ENCODE peak calls at places on chromosomes 13 and 19, in ten cellular contexts. One of them, this sample, is unnamed.

GRCh38 chr13:94178625-94179244 is 300.7 kb downstream of the DCT start:
- DNase-seq in fibroblast of the aortic adventitia: no peak
- DNase-seq in hypothalamus: no peak
- DNase-seq in OCI-LY7: no peak
- DNase-seq in anterior cingulate cortex: no peak
- DNase-seq in head of caudate nucleus: no peak
- DNase-seq in RCC 7860: no peak
- DNase-seq in HFF-Myc: no peak
- DNase-seq in T-helper 17 cell: no peak
- DNase-seq in activated CD8-positive, alpha-beta memory T cell treated with anti-CD3 and anti-CD28 coated beads, Interleukin-2, amount 50 U/mL, for 48 hours: no peak
- DNase-seq in this sample: no peak

GRCh38 chr13:114124921-114125320 is 7.5 kb downstream of the RASA3 start:
- DNase-seq in activated CD8-positive, alpha-beta memory T cell treated with anti-CD3 and anti-CD28 coated beads, Interleukin-2, amount 50 U/mL, for 48 hours: peak; percentile 78
- DNase-seq in T-helper 17 cell: no peak
- DNase-seq in RCC 7860: peak; percentile 53
- DNase-seq in head of caudate nucleus: no peak
- DNase-seq in anterior cingulate cortex: no peak
- DNase-seq in hypothalamus: no peak
- DNase-seq in OCI-LY7: no peak
- DNase-seq in fibroblast of the aortic adventitia: peak; percentile 62
- DNase-seq in HFF-Myc: no peak
- DNase-seq in this sample: peak; percentile 89

GRCh38 chr13:23146811-23147245 is 34.0 kb upstream of the SGCG start:
- DNase-seq in anterior cingulate cortex: no peak
- DNase-seq in fibroblast of the aortic adventitia: no peak
- DNase-seq in OCI-LY7: no peak
- DNase-seq in RCC 7860: no peak
- DNase-seq in T-helper 17 cell: no peak
- DNase-seq in head of caudate nucleus: no peak
- DNase-seq in activated CD8-positive, alpha-beta memory T cell treated with anti-CD3 and anti-CD28 coated beads, Interleukin-2, amount 50 U/mL, for 48 hours: no peak
- DNase-seq in HFF-Myc: no peak
- DNase-seq in hypothalamus: no peak
- DNase-seq in this sample: no peak

GRCh38 chr13:110713642-110713952 is at the start of gene ING1:
- DNase-seq in T-helper 17 cell: no peak
- DNase-seq in head of caudate nucleus: no peak
- DNase-seq in fibroblast of the aortic adventitia: no peak
- DNase-seq in HFF-Myc: no peak
- DNase-seq in OCI-LY7: no peak
- DNase-seq in activated CD8-positive, alpha-beta memory T cell treated with anti-CD3 and anti-CD28 coated beads, Interleukin-2, amount 50 U/mL, for 48 hours: no peak
- DNase-seq in anterior cingulate cortex: no peak
- DNase-seq in RCC 7860: no peak
- DNase-seq in hypothalamus: no peak
- DNase-seq in this sample: no peak

GRCh38 chr19:45499196-45500180 is 1.2 kb downstream of the PPM1N start:
- DNase-seq in HFF-Myc: no peak
- DNase-seq in fibroblast of the aortic adventitia: no peak
- DNase-seq in anterior cingulate cortex: no peak
- DNase-seq in hypothalamus: no peak
- DNase-seq in T-helper 17 cell: peak; percentile 48
- DNase-seq in RCC 7860: no peak
- DNase-seq in head of caudate nucleus: no peak
- DNase-seq in activated CD8-positive, alpha-beta memory T cell treated with anti-CD3 and anti-CD28 coated beads, Interleukin-2, amount 50 U/mL, for 48 hours: peak; percentile 84
- DNase-seq in OCI-LY7: peak; percentile 80
- DNase-seq in this sample: peak; percentile 66

GRCh38 chr19:8050274-8051096 is 2.1 kb upstream of the CCL25 start:
- DNase-seq in fibroblast of the aortic adventitia: peak; percentile 45
- DNase-seq in RCC 7860: no peak
- DNase-seq in HFF-Myc: peak; percentile 61
- DNase-seq in T-helper 17 cell: peak; percentile 63
- DNase-seq in OCI-LY7: peak; percentile 98
- DNase-seq in hypothalamus: peak; percentile 19
- DNase-seq in head of caudate nucleus: peak; percentile 74
- DNase-seq in activated CD8-positive, alpha-beta memory T cell treated with anti-CD3 and anti-CD28 coated beads, Interleukin-2, amount 50 U/mL, for 48 hours: peak; percentile 97
- DNase-seq in anterior cingulate cortex: peak; percentile 54
- DNase-seq in this sample: peak; percentile 79

GRCh38 chr13:61013782-61014181 is 401.9 kb downstream of the PCDH20 start:
- DNase-seq in hypothalamus: no peak
- DNase-seq in activated CD8-positive, alpha-beta memory T cell treated with anti-CD3 and anti-CD28 coated beads, Interleukin-2, amount 50 U/mL, for 48 hours: no peak
- DNase-seq in fibroblast of the aortic adventitia: no peak
- DNase-seq in OCI-LY7: no peak
- DNase-seq in HFF-Myc: no peak
- DNase-seq in head of caudate nucleus: no peak
- DNase-seq in T-helper 17 cell: no peak
- DNase-seq in RCC 7860: no peak
- DNase-seq in anterior cingulate cortex: no peak
- DNase-seq in this sample: no peak

GRCh38 chr19:56350416-56351045 is 35.9 kb upstream of the ZSCAN5A start:
- DNase-seq in anterior cingulate cortex: no peak
- DNase-seq in RCC 7860: peak; percentile 24
- DNase-seq in T-helper 17 cell: no peak
- DNase-seq in HFF-Myc: peak; percentile 21
- DNase-seq in head of caudate nucleus: peak; percentile 34
- DNase-seq in fibroblast of the aortic adventitia: peak; percentile 62
- DNase-seq in OCI-LY7: peak; percentile 71
- DNase-seq in activated CD8-positive, alpha-beta memory T cell treated with anti-CD3 and anti-CD28 coated beads, Interleukin-2, amount 50 U/mL, for 48 hours: no peak
- DNase-seq in hypothalamus: no peak
- DNase-seq in this sample: peak; percentile 14

GRCh38 chr13:93517658-93518057 is 291.1 kb downstream of the GPC6 start:
- DNase-seq in head of caudate nucleus: no peak
- DNase-seq in fibroblast of the aortic adventitia: no peak
- DNase-seq in hypothalamus: no peak
- DNase-seq in HFF-Myc: no peak
- DNase-seq in OCI-LY7: no peak
- DNase-seq in RCC 7860: no peak
- DNase-seq in activated CD8-positive, alpha-beta memory T cell treated with anti-CD3 and anti-CD28 coated beads, Interleukin-2, amount 50 U/mL, for 48 hours: no peak
- DNase-seq in T-helper 17 cell: no peak
- DNase-seq in anterior cingulate cortex: no peak
- DNase-seq in this sample: no peak

GRCh38 chr19:5261151-5261890 is 79.3 kb downstream of the PTPRS start:
- DNase-seq in HFF-Myc: no peak
- DNase-seq in hypothalamus: no peak
- DNase-seq in fibroblast of the aortic adventitia: no peak
- DNase-seq in T-helper 17 cell: no peak
- DNase-seq in OCI-LY7: no peak
- DNase-seq in activated CD8-positive, alpha-beta memory T cell treated with anti-CD3 and anti-CD28 coated beads, Interleukin-2, amount 50 U/mL, for 48 hours: no peak
- DNase-seq in head of caudate nucleus: no peak
- DNase-seq in anterior cingulate cortex: no peak
- DNase-seq in RCC 7860: no peak
- DNase-seq in this sample: no peak

GRCh38 chr13:37198629-37199028 is 93.2 kb upstream of the CSNK1A1L start:
- DNase-seq in anterior cingulate cortex: no peak
- DNase-seq in T-helper 17 cell: no peak
- DNase-seq in hypothalamus: no peak
- DNase-seq in OCI-LY7: no peak
- DNase-seq in RCC 7860: no peak
- DNase-seq in fibroblast of the aortic adventitia: no peak
- DNase-seq in HFF-Myc: no peak
- DNase-seq in activated CD8-positive, alpha-beta memory T cell treated with anti-CD3 and anti-CD28 coated beads, Interleukin-2, amount 50 U/mL, for 48 hours: no peak
- DNase-seq in head of caudate nucleus: no peak
- DNase-seq in this sample: no peak

GRCh38 chr19:35123573-35123972 is 8.0 kb downstream of the FXYD3 start:
- DNase-seq in head of caudate nucleus: peak; percentile 31
- DNase-seq in RCC 7860: no peak
- DNase-seq in anterior cingulate cortex: no peak
- DNase-seq in activated CD8-positive, alpha-beta memory T cell treated with anti-CD3 and anti-CD28 coated beads, Interleukin-2, amount 50 U/mL, for 48 hours: no peak
- DNase-seq in T-helper 17 cell: no peak
- DNase-seq in OCI-LY7: no peak
- DNase-seq in hypothalamus: no peak
- DNase-seq in HFF-Myc: no peak
- DNase-seq in fibroblast of the aortic adventitia: no peak
- DNase-seq in this sample: no peak

GRCh38 chr13:41026806-41027205 is 7.7 kb upstream of the ELF1 start:
- DNase-seq in fibroblast of the aortic adventitia: no peak
- DNase-seq in OCI-LY7: no peak
- DNase-seq in anterior cingulate cortex: no peak
- DNase-seq in T-helper 17 cell: no peak
- DNase-seq in activated CD8-positive, alpha-beta memory T cell treated with anti-CD3 and anti-CD28 coated beads, Interleukin-2, amount 50 U/mL, for 48 hours: no peak
- DNase-seq in HFF-Myc: no peak
- DNase-seq in head of caudate nucleus: no peak
- DNase-seq in hypothalamus: no peak
- DNase-seq in RCC 7860: no peak
- DNase-seq in this sample: no peak

GRCh38 chr13:113291997-113292862 is 4.8 kb upstream of the LAMP1 start:
- DNase-seq in RCC 7860: no peak
- DNase-seq in head of caudate nucleus: no peak
- DNase-seq in OCI-LY7: no peak
- DNase-seq in T-helper 17 cell: no peak
- DNase-seq in HFF-Myc: no peak
- DNase-seq in anterior cingulate cortex: no peak
- DNase-seq in hypothalamus: no peak
- DNase-seq in activated CD8-positive, alpha-beta memory T cell treated with anti-CD3 and anti-CD28 coated beads, Interleukin-2, amount 50 U/mL, for 48 hours: no peak
- DNase-seq in fibroblast of the aortic adventitia: peak; percentile 7
- DNase-seq in this sample: no peak

GRCh38 chr19:46861691-46862503 is 1.1 kb downstream of the ARHGAP35 start:
- DNase-seq in head of caudate nucleus: peak; percentile 34
- DNase-seq in fibroblast of the aortic adventitia: peak; percentile 39
- DNase-seq in anterior cingulate cortex: no peak
- DNase-seq in activated CD8-positive, alpha-beta memory T cell treated with anti-CD3 and anti-CD28 coated beads, Interleukin-2, amount 50 U/mL, for 48 hours: peak; percentile 56
- DNase-seq in T-helper 17 cell: no peak
- DNase-seq in OCI-LY7: peak; percentile 30
- DNase-seq in hypothalamus: peak; percentile 21
- DNase-seq in RCC 7860: no peak
- DNase-seq in HFF-Myc: no peak
- DNase-seq in this sample: no peak

GRCh38 chr13:32153056-32153455 is 121.5 kb downstream of the FRY start:
- DNase-seq in head of caudate nucleus: no peak
- DNase-seq in activated CD8-positive, alpha-beta memory T cell treated with anti-CD3 and anti-CD28 coated beads, Interleukin-2, amount 50 U/mL, for 48 hours: no peak
- DNase-seq in RCC 7860: no peak
- DNase-seq in anterior cingulate cortex: no peak
- DNase-seq in OCI-LY7: no peak
- DNase-seq in HFF-Myc: peak; percentile 57
- DNase-seq in fibroblast of the aortic adventitia: peak; percentile 88
- DNase-seq in hypothalamus: no peak
- DNase-seq in T-helper 17 cell: no peak
- DNase-seq in this sample: no peak

GRCh38 chr13:106919638-106920037 is 351.7 kb upstream of the ARGLU1 start:
- DNase-seq in anterior cingulate cortex: no peak
- DNase-seq in head of caudate nucleus: no peak
- DNase-seq in RCC 7860: no peak
- DNase-seq in activated CD8-positive, alpha-beta memory T cell treated with anti-CD3 and anti-CD28 coated beads, Interleukin-2, amount 50 U/mL, for 48 hours: no peak
- DNase-seq in T-helper 17 cell: no peak
- DNase-seq in OCI-LY7: peak; percentile 49
- DNase-seq in fibroblast of the aortic adventitia: no peak
- DNase-seq in hypothalamus: no peak
- DNase-seq in HFF-Myc: no peak
- DNase-seq in this sample: no peak

GRCh38 chr13:46726347-46726746 is 70.6 kb downstream of the ESD start:
- DNase-seq in RCC 7860: no peak
- DNase-seq in activated CD8-positive, alpha-beta memory T cell treated with anti-CD3 and anti-CD28 coated beads, Interleukin-2, amount 50 U/mL, for 48 hours: no peak
- DNase-seq in OCI-LY7: no peak
- DNase-seq in hypothalamus: no peak
- DNase-seq in anterior cingulate cortex: no peak
- DNase-seq in fibroblast of the aortic adventitia: no peak
- DNase-seq in HFF-Myc: no peak
- DNase-seq in head of caudate nucleus: no peak
- DNase-seq in T-helper 17 cell: no peak
- DNase-seq in this sample: no peak

GRCh38 chr19:35211545-35212230 is 16.9 kb downstream of the FAM187B start:
- DNase-seq in HFF-Myc: no peak
- DNase-seq in hypothalamus: no peak
- DNase-seq in fibroblast of the aortic adventitia: no peak
- DNase-seq in T-helper 17 cell: peak; percentile 56
- DNase-seq in OCI-LY7: peak; percentile 71
- DNase-seq in RCC 7860: no peak
- DNase-seq in anterior cingulate cortex: no peak
- DNase-seq in head of caudate nucleus: no peak
- DNase-seq in activated CD8-positive, alpha-beta memory T cell treated with anti-CD3 and anti-CD28 coated beads, Interleukin-2, amount 50 U/mL, for 48 hours: peak; percentile 75
- DNase-seq in this sample: peak; percentile 87

GRCh38 chr19:58558623-58559274 is 338 bp upstream of the UBE2M start:
- DNase-seq in anterior cingulate cortex: no peak
- DNase-seq in HFF-Myc: peak; percentile 95
- DNase-seq in head of caudate nucleus: peak; percentile 99
- DNase-seq in fibroblast of the aortic adventitia: peak; percentile 99
- DNase-seq in hypothalamus: no peak
- DNase-seq in T-helper 17 cell: peak; percentile 99
- DNase-seq in activated CD8-positive, alpha-beta memory T cell treated with anti-CD3 and anti-CD28 coated beads, Interleukin-2, amount 50 U/mL, for 48 hours: peak; percentile 99
- DNase-seq in OCI-LY7: peak; percentile 99
- DNase-seq in RCC 7860: peak; percentile 92
- DNase-seq in this sample: peak; percentile 100

GRCh38 chr13:49533586-49534269 is 38.0 kb downstream of the PHF11 start:
- DNase-seq in RCC 7860: no peak
- DNase-seq in activated CD8-positive, alpha-beta memory T cell treated with anti-CD3 and anti-CD28 coated beads, Interleukin-2, amount 50 U/mL, for 48 hours: no peak
- DNase-seq in anterior cingulate cortex: no peak
- DNase-seq in T-helper 17 cell: no peak
- DNase-seq in OCI-LY7: no peak
- DNase-seq in HFF-Myc: no peak
- DNase-seq in head of caudate nucleus: no peak
- DNase-seq in hypothalamus: no peak
- DNase-seq in fibroblast of the aortic adventitia: no peak
- DNase-seq in this sample: no peak

GRCh38 chr19:21851596-21852345 is 15.8 kb upstream of the ZNF43 start:
- DNase-seq in anterior cingulate cortex: peak; percentile 95
- DNase-seq in hypothalamus: peak; percentile 85
- DNase-seq in OCI-LY7: peak; percentile 96
- DNase-seq in RCC 7860: peak; percentile 36
- DNase-seq in activated CD8-positive, alpha-beta memory T cell treated with anti-CD3 and anti-CD28 coated beads, Interleukin-2, amount 50 U/mL, for 48 hours: peak; percentile 91
- DNase-seq in fibroblast of the aortic adventitia: peak; percentile 92
- DNase-seq in T-helper 17 cell: peak; percentile 78
- DNase-seq in head of caudate nucleus: peak; percentile 97
- DNase-seq in HFF-Myc: peak; percentile 86
- DNase-seq in this sample: peak; percentile 87

GRCh38 chr13:49086711-49087110 is 111.0 kb downstream of the FNDC3A start:
- DNase-seq in head of caudate nucleus: no peak
- DNase-seq in activated CD8-positive, alpha-beta memory T cell treated with anti-CD3 and anti-CD28 coated beads, Interleukin-2, amount 50 U/mL, for 48 hours: no peak
- DNase-seq in hypothalamus: no peak
- DNase-seq in anterior cingulate cortex: no peak
- DNase-seq in OCI-LY7: no peak
- DNase-seq in T-helper 17 cell: no peak
- DNase-seq in RCC 7860: no peak
- DNase-seq in HFF-Myc: no peak
- DNase-seq in fibroblast of the aortic adventitia: peak; percentile 68
- DNase-seq in this sample: no peak

GRCh38 chr13:24802074-24802473 is 38.1 kb downstream of the RNF17 start:
- DNase-seq in T-helper 17 cell: no peak
- DNase-seq in activated CD8-positive, alpha-beta memory T cell treated with anti-CD3 and anti-CD28 coated beads, Interleukin-2, amount 50 U/mL, for 48 hours: no peak
- DNase-seq in OCI-LY7: no peak
- DNase-seq in anterior cingulate cortex: no peak
- DNase-seq in head of caudate nucleus: no peak
- DNase-seq in hypothalamus: no peak
- DNase-seq in RCC 7860: peak; percentile 6
- DNase-seq in HFF-Myc: no peak
- DNase-seq in fibroblast of the aortic adventitia: no peak
- DNase-seq in this sample: no peak

GRCh38 chr13:96948127-96948526 is 46.1 kb downstream of the OXGR1 start:
- DNase-seq in RCC 7860: no peak
- DNase-seq in hypothalamus: no peak
- DNase-seq in anterior cingulate cortex: no peak
- DNase-seq in fibroblast of the aortic adventitia: no peak
- DNase-seq in activated CD8-positive, alpha-beta memory T cell treated with anti-CD3 and anti-CD28 coated beads, Interleukin-2, amount 50 U/mL, for 48 hours: no peak
- DNase-seq in OCI-LY7: no peak
- DNase-seq in HFF-Myc: no peak
- DNase-seq in T-helper 17 cell: no peak
- DNase-seq in head of caudate nucleus: no peak
- DNase-seq in this sample: no peak

GRCh38 chr19:42129399-42130253 is 2.6 kb downstream of the POU2F2 start:
- DNase-seq in fibroblast of the aortic adventitia: peak; percentile 86
- DNase-seq in hypothalamus: no peak
- DNase-seq in HFF-Myc: peak; percentile 71
- DNase-seq in OCI-LY7: peak; percentile 97
- DNase-seq in RCC 7860: no peak
- DNase-seq in head of caudate nucleus: peak; percentile 43
- DNase-seq in anterior cingulate cortex: no peak
- DNase-seq in T-helper 17 cell: no peak
- DNase-seq in activated CD8-positive, alpha-beta memory T cell treated with anti-CD3 and anti-CD28 coated beads, Interleukin-2, amount 50 U/mL, for 48 hours: no peak
- DNase-seq in this sample: no peak

GRCh38 chr19:4598712-4599111 is 39.2 kb upstream of the SEMA6B start:
- DNase-seq in OCI-LY7: no peak
- DNase-seq in head of caudate nucleus: no peak
- DNase-seq in RCC 7860: no peak
- DNase-seq in HFF-Myc: no peak
- DNase-seq in anterior cingulate cortex: no peak
- DNase-seq in T-helper 17 cell: no peak
- DNase-seq in fibroblast of the aortic adventitia: no peak
- DNase-seq in hypothalamus: no peak
- DNase-seq in activated CD8-positive, alpha-beta memory T cell treated with anti-CD3 and anti-CD28 coated beads, Interleukin-2, amount 50 U/mL, for 48 hours: no peak
- DNase-seq in this sample: no peak

GRCh38 chr19:5673752-5674151 is 6.6 kb downstream of the MICOS13 start:
- DNase-seq in activated CD8-positive, alpha-beta memory T cell treated with anti-CD3 and anti-CD28 coated beads, Interleukin-2, amount 50 U/mL, for 48 hours: no peak
- DNase-seq in fibroblast of the aortic adventitia: no peak
- DNase-seq in head of caudate nucleus: no peak
- DNase-seq in T-helper 17 cell: no peak
- DNase-seq in RCC 7860: no peak
- DNase-seq in HFF-Myc: no peak
- DNase-seq in hypothalamus: no peak
- DNase-seq in anterior cingulate cortex: no peak
- DNase-seq in OCI-LY7: no peak
- DNase-seq in this sample: no peak